ENCODE peak calls at places on chromosomes 3 and 15, in four cellular contexts. F, O, M and A are unnamed samples.

GRCh38 chr15:73564255-73564654 is 68.9 kb downstream of the NPTN start:
- DNase-seq in F (peak), O (peak), M (no peak), A (peak)

GRCh38 chr3:141289228-141289772 is 57.7 kb downstream of the PXYLP1 start:
- DNase-seq in F (no peak), O (no peak), M (no peak), A (no peak)

GRCh38 chr3:167738037-167738436 is 2.5 kb downstream of the SERPINI1 start:
- DNase-seq in F (no peak), O (no peak), M (no peak), A (no peak)

GRCh38 chr3:191774485-191774884 is 313.5 kb downstream of the PYDC2 start:
- DNase-seq in F (no peak), O (peak), M (no peak), A (no peak)

GRCh38 chr15:43266834-43267233 is at the start of gene TGM5:
- DNase-seq in F (no peak), O (no peak), M (no peak), A (no peak)

GRCh38 chr3:120839120-120839519 is 68.9 kb upstream of the STXBP5L start:
- DNase-seq in F (no peak), O (no peak), M (no peak), A (no peak)

GRCh38 chr15:63945838-63946298 is 100.4 kb downstream of the DAPK2 start:
- DNase-seq in F (no peak), O (no peak), M (no peak), A (no peak)

GRCh38 chr3:24096695-24097290 is 151.7 kb downstream of the NR1D2 start:
- DNase-seq in F (no peak), O (no peak), M (no peak), A (no peak)